ENCODE peak calls at places on chromosomes 2 and 18, in eight cellular contexts. One of them, this sample, is unnamed.

GRCh38 chr2:175180701-175181103 is 808 bp downstream of the ATP5MC3 start:
- DNase-seq in activated T-cell treated with anti-CD3 and anti-CD28 coated beads for 4 hours: peak; percentile 43
- DNase-seq in kidney tubule cell: peak; percentile 49
- DNase-seq in A549: peak; percentile 33
- DNase-seq in transverse colon: peak; percentile 58
- DNase-seq in nucleus accumbens: no peak
- DNase-seq in non-pigmented ciliary epithelial cell: no peak
- DNase-seq in DMS 273 treated with DMSO at 0.1 percent for 48 hours: no peak
- DNase-seq in this sample: peak; percentile 55

GRCh38 chr2:135890149-135890548 is 13.9 kb upstream of the MCM6 start:
- DNase-seq in activated T-cell treated with anti-CD3 and anti-CD28 coated beads for 4 hours: no peak
- DNase-seq in kidney tubule cell: no peak
- DNase-seq in A549: no peak
- DNase-seq in transverse colon: no peak
- DNase-seq in nucleus accumbens: no peak
- DNase-seq in non-pigmented ciliary epithelial cell: no peak
- DNase-seq in DMS 273 treated with DMSO at 0.1 percent for 48 hours: no peak
- DNase-seq in this sample: no peak

GRCh38 chr18:35071819-35072247 is 30.6 kb downstream of the MAPRE2 start:
- DNase-seq in activated T-cell treated with anti-CD3 and anti-CD28 coated beads for 4 hours: no peak
- DNase-seq in kidney tubule cell: no peak
- DNase-seq in A549: no peak
- DNase-seq in transverse colon: no peak
- DNase-seq in nucleus accumbens: no peak
- DNase-seq in non-pigmented ciliary epithelial cell: no peak
- DNase-seq in DMS 273 treated with DMSO at 0.1 percent for 48 hours: no peak
- DNase-seq in this sample: no peak

GRCh38 chr2:203934006-203934632 is 2.4 kb upstream of the ICOS start:
- DNase-seq in activated T-cell treated with anti-CD3 and anti-CD28 coated beads for 4 hours: no peak
- DNase-seq in kidney tubule cell: no peak
- DNase-seq in A549: no peak
- DNase-seq in transverse colon: no peak
- DNase-seq in nucleus accumbens: no peak
- DNase-seq in non-pigmented ciliary epithelial cell: no peak
- DNase-seq in DMS 273 treated with DMSO at 0.1 percent for 48 hours: no peak
- DNase-seq in this sample: peak; percentile 62

GRCh38 chr2:16067444-16068232 is 127.3 kb downstream of the MYCN start:
- DNase-seq in activated T-cell treated with anti-CD3 and anti-CD28 coated beads for 4 hours: no peak
- DNase-seq in kidney tubule cell: no peak
- DNase-seq in A549: no peak
- DNase-seq in transverse colon: no peak
- DNase-seq in nucleus accumbens: no peak
- DNase-seq in non-pigmented ciliary epithelial cell: no peak
- DNase-seq in DMS 273 treated with DMSO at 0.1 percent for 48 hours: no peak
- DNase-seq in this sample: no peak

GRCh38 chr2:37324786-37325624 is at the start of gene PRKD3:
- DNase-seq in activated T-cell treated with anti-CD3 and anti-CD28 coated beads for 4 hours: peak; percentile 51
- DNase-seq in kidney tubule cell: peak; percentile 79
- DNase-seq in A549: peak; percentile 55
- DNase-seq in transverse colon: peak; percentile 55
- DNase-seq in nucleus accumbens: peak; percentile 33
- DNase-seq in non-pigmented ciliary epithelial cell: no peak
- DNase-seq in DMS 273 treated with DMSO at 0.1 percent for 48 hours: no peak
- DNase-seq in this sample: peak; percentile 64

GRCh38 chr18:5943514-5943913 is 48.2 kb upstream of the TMEM200C start:
- DNase-seq in activated T-cell treated with anti-CD3 and anti-CD28 coated beads for 4 hours: no peak
- DNase-seq in kidney tubule cell: peak; percentile 16
- DNase-seq in A549: no peak
- DNase-seq in transverse colon: no peak
- DNase-seq in nucleus accumbens: peak; percentile 8
- DNase-seq in non-pigmented ciliary epithelial cell: no peak
- DNase-seq in DMS 273 treated with DMSO at 0.1 percent for 48 hours: peak; percentile 5
- DNase-seq in this sample: no peak

GRCh38 chr18:27666070-27666469 is 481.0 kb upstream of the CHST9 start:
- DNase-seq in activated T-cell treated with anti-CD3 and anti-CD28 coated beads for 4 hours: no peak
- DNase-seq in kidney tubule cell: no peak
- DNase-seq in A549: no peak
- DNase-seq in transverse colon: no peak
- DNase-seq in nucleus accumbens: no peak
- DNase-seq in non-pigmented ciliary epithelial cell: no peak
- DNase-seq in DMS 273 treated with DMSO at 0.1 percent for 48 hours: no peak
- DNase-seq in this sample: no peak

GRCh38 chr18:46542545-46542944 is 114.5 kb downstream of the LOXHD1 start:
- DNase-seq in activated T-cell treated with anti-CD3 and anti-CD28 coated beads for 4 hours: no peak
- DNase-seq in kidney tubule cell: peak; percentile 30
- DNase-seq in A549: no peak
- DNase-seq in transverse colon: no peak
- DNase-seq in nucleus accumbens: no peak
- DNase-seq in non-pigmented ciliary epithelial cell: no peak
- DNase-seq in DMS 273 treated with DMSO at 0.1 percent for 48 hours: no peak
- DNase-seq in this sample: no peak

GRCh38 chr2:237723613-237724012 is 75.0 kb upstream of the RBM44 start:
- DNase-seq in activated T-cell treated with anti-CD3 and anti-CD28 coated beads for 4 hours: no peak
- DNase-seq in kidney tubule cell: peak; percentile 40
- DNase-seq in A549: peak; percentile 51
- DNase-seq in transverse colon: peak; percentile 90
- DNase-seq in nucleus accumbens: no peak
- DNase-seq in non-pigmented ciliary epithelial cell: no peak
- DNase-seq in DMS 273 treated with DMSO at 0.1 percent for 48 hours: peak; percentile 84
- DNase-seq in this sample: no peak

GRCh38 chr2:166518634-166519390 is 24.8 kb upstream of the SCN7A start:
- DNase-seq in activated T-cell treated with anti-CD3 and anti-CD28 coated beads for 4 hours: no peak
- DNase-seq in kidney tubule cell: no peak
- DNase-seq in A549: no peak
- DNase-seq in transverse colon: no peak
- DNase-seq in nucleus accumbens: no peak
- DNase-seq in non-pigmented ciliary epithelial cell: no peak
- DNase-seq in DMS 273 treated with DMSO at 0.1 percent for 48 hours: no peak
- DNase-seq in this sample: no peak

GRCh38 chr2:71831208-71831577 is 316.5 kb downstream of the CYP26B1 start:
- DNase-seq in activated T-cell treated with anti-CD3 and anti-CD28 coated beads for 4 hours: no peak
- DNase-seq in kidney tubule cell: peak; percentile 90
- DNase-seq in A549: peak; percentile 15
- DNase-seq in transverse colon: no peak
- DNase-seq in nucleus accumbens: no peak
- DNase-seq in non-pigmented ciliary epithelial cell: peak; percentile 76
- DNase-seq in DMS 273 treated with DMSO at 0.1 percent for 48 hours: no peak
- DNase-seq in this sample: no peak

GRCh38 chr18:12442946-12443345 is 35.2 kb downstream of the PRELID3A start:
- DNase-seq in activated T-cell treated with anti-CD3 and anti-CD28 coated beads for 4 hours: no peak
- DNase-seq in kidney tubule cell: peak; percentile 62
- DNase-seq in A549: no peak
- DNase-seq in transverse colon: no peak
- DNase-seq in nucleus accumbens: no peak
- DNase-seq in non-pigmented ciliary epithelial cell: no peak
- DNase-seq in DMS 273 treated with DMSO at 0.1 percent for 48 hours: no peak
- DNase-seq in this sample: no peak

GRCh38 chr18:59929621-59930295 is 30.0 kb downstream of the PMAIP1 start:
- DNase-seq in activated T-cell treated with anti-CD3 and anti-CD28 coated beads for 4 hours: no peak
- DNase-seq in kidney tubule cell: peak; percentile 82
- DNase-seq in A549: no peak
- DNase-seq in transverse colon: no peak
- DNase-seq in nucleus accumbens: no peak
- DNase-seq in non-pigmented ciliary epithelial cell: no peak
- DNase-seq in DMS 273 treated with DMSO at 0.1 percent for 48 hours: no peak
- DNase-seq in this sample: no peak

GRCh38 chr18:45828917-45829811 is 3.7 kb downstream of the SIGLEC15 start:
- DNase-seq in activated T-cell treated with anti-CD3 and anti-CD28 coated beads for 4 hours: no peak
- DNase-seq in kidney tubule cell: no peak
- DNase-seq in A549: no peak
- DNase-seq in transverse colon: no peak
- DNase-seq in nucleus accumbens: no peak
- DNase-seq in non-pigmented ciliary epithelial cell: no peak
- DNase-seq in DMS 273 treated with DMSO at 0.1 percent for 48 hours: no peak
- DNase-seq in this sample: no peak

GRCh38 chr18:44589709-44590108 is 91.0 kb upstream of the SETBP1 start:
- DNase-seq in activated T-cell treated with anti-CD3 and anti-CD28 coated beads for 4 hours: no peak
- DNase-seq in kidney tubule cell: peak; percentile 78
- DNase-seq in A549: no peak
- DNase-seq in transverse colon: no peak
- DNase-seq in nucleus accumbens: no peak
- DNase-seq in non-pigmented ciliary epithelial cell: no peak
- DNase-seq in DMS 273 treated with DMSO at 0.1 percent for 48 hours: no peak
- DNase-seq in this sample: no peak